ENCODE peak calls at places on chromosome 1, in seven cellular contexts. J is neural progenitor cell; S is stimulated activated CD4-positive, alpha-beta T cell treated with anti-CD3 and anti-CD28 coated beads, Interleukin-2, amount 100 ng/mL, for 4 hours; E is lower lobe of right lung; P is GOT3; O is NCI-H1105 treated with DMSO at 0.1 percent for 48 hours; U is GM12891. D is an unnamed sample.
A peak's percentile ranks its signal among the peaks of the same experiment; 100 is the strongest.

GRCh38 chr1:201346337-201346939 is 31.0 kb downstream of the TNNT2 start:
- DNase-seq in J (peak; percentile 80), S (no peak), E (peak; percentile 17), P (no peak), O (peak; percentile 16), U (no peak), D (peak; percentile 49)

GRCh38 chr1:20846461-20847374 is 59.6 kb upstream of the HP1BP3 start:
- DNase-seq in J (no peak), S (no peak), E (no peak), P (no peak), O (no peak), U (no peak), D (no peak)

GRCh38 chr1:225762444-225762843 is 15.2 kb upstream of the SRP9 start:
- DNase-seq in J (no peak), S (no peak), E (no peak), P (no peak), O (no peak), U (no peak), D (no peak)

GRCh38 chr1:151881479-151881878 is 27.8 kb downstream of the THEM4 start:
- DNase-seq in J (no peak), S (no peak), E (no peak), P (no peak), O (peak; percentile 10), U (no peak), D (no peak)

GRCh38 chr1:42927920-42928505 is 30.7 kb downstream of the SLC2A1 start:
- DNase-seq in J (no peak), S (no peak), E (no peak), P (no peak), O (no peak), U (no peak), D (no peak)

GRCh38 chr1:115666702-115667101 is 24.9 kb downstream of the VANGL1 start:
- DNase-seq in J (no peak), S (no peak), E (no peak), P (no peak), O (peak; percentile 22), U (no peak), D (no peak)

GRCh38 chr1:175602186-175602585 is 141.2 kb downstream of the TNR start:
- DNase-seq in J (no peak), S (no peak), E (no peak), P (no peak), O (no peak), U (no peak), D (no peak)

GRCh38 chr1:35930593-35931423 is at the start of gene AGO3:
- DNase-seq in J (peak; percentile 89), S (peak; percentile 77), E (peak; percentile 92), P (peak; percentile 37), O (peak; percentile 88), U (peak; percentile 83), D (peak; percentile 79)

GRCh38 chr1:111516008-111516535 is 12.6 kb upstream of the ADORA3 start:
- DNase-seq in J (peak; percentile 21), S (no peak), E (no peak), P (no peak), O (peak; percentile 22), U (peak; percentile 41), D (peak; percentile 50)

GRCh38 chr1:87968259-87968955 is 639.7 kb downstream of the LMO4 start:
- DNase-seq in J (peak; percentile 58), S (no peak), E (no peak), P (no peak), O (no peak), U (no peak), D (peak; percentile 25)

GRCh38 chr1:165871311-165872067 is 44.1 kb downstream of the UCK2 start:
- DNase-seq in J (peak; percentile 16), S (peak; percentile 15), E (peak; percentile 65), P (no peak), O (no peak), U (no peak), D (peak; percentile 93)

GRCh38 chr1:25107643-25108010 is 124.7 kb downstream of the SYF2 start:
- DNase-seq in J (no peak), S (no peak), E (no peak), P (no peak), O (no peak), U (no peak), D (peak; percentile 39)

GRCh38 chr1:68961143-68961542 is 464.3 kb upstream of the DEPDC1 start:
- DNase-seq in J (no peak), S (no peak), E (no peak), P (no peak), O (no peak), U (no peak), D (no peak)

GRCh38 chr1:116544588-116545358 is 26.1 kb downstream of the CD58 start:
- DNase-seq in J (no peak), S (no peak), E (no peak), P (no peak), O (no peak), U (no peak), D (no peak)

GRCh38 chr1:170030212-170030611 is 44.3 kb downstream of the KIFAP3 start:
- DNase-seq in J (no peak), S (no peak), E (no peak), P (no peak), O (no peak), U (no peak), D (no peak)

GRCh38 chr1:212792396-212792908 is 758 bp downstream of the TATDN3 start:
- DNase-seq in J (no peak), S (no peak), E (no peak), P (no peak), O (no peak), U (no peak), D (peak; percentile 6)

GRCh38 chr1:22410401-22410800 is 41.2 kb upstream of the ZBTB40 start:
- DNase-seq in J (no peak), S (no peak), E (no peak), P (no peak), O (no peak), U (no peak), D (no peak)